ENCODE peak calls at places on chromosomes 3 and 15, in eight cellular contexts. V is cardiac fibroblast, U is ovary, E is ACHN, Q is esophagus squamous epithelium, D is ascending aorta, P is DND-41, K is heart left ventricle. O is an unnamed sample.

GRCh38 chr3:194030372-194030771 is 105.6 kb upstream of the HES1 start:
- DNase-seq in V (no peak), U (no peak), E (no peak), Q (no peak), D (no peak), P (no peak), K (no peak), O (no peak)

GRCh38 chr3:183537295-183537730 is 18.2 kb downstream of the KLHL6 start:
- DNase-seq in V (peak), U (peak), E (no peak), Q (no peak), D (peak), P (no peak), K (no peak), O (peak)

GRCh38 chr3:147705626-147706025 is 296.5 kb downstream of the ZIC1 start:
- DNase-seq in V (no peak), U (no peak), E (no peak), Q (no peak), D (no peak), P (no peak), K (no peak), O (peak)

GRCh38 chr3:114370537-114371174 is 76.8 kb downstream of the TIGIT start:
- DNase-seq in V (no peak), U (no peak), E (peak), Q (no peak), D (no peak), P (no peak), K (no peak), O (no peak)

GRCh38 chr3:97148891-97149290 is 334.5 kb downstream of the EPHA6 start:
- DNase-seq in V (no peak), U (no peak), E (no peak), Q (no peak), D (no peak), P (no peak), K (no peak), O (no peak)

GRCh38 chr3:64150527-64151238 is 74.6 kb downstream of the PRICKLE2 start:
- DNase-seq in V (peak), U (no peak), E (no peak), Q (no peak), D (peak), P (no peak), K (peak), O (no peak)

GRCh38 chr3:42263354-42264346 is 2.3 kb downstream of the CCK start:
- DNase-seq in V (no peak), U (no peak), E (no peak), Q (no peak), D (no peak), P (no peak), K (no peak), O (no peak)

GRCh38 chr3:114121996-114122709 is 56.7 kb downstream of the DRD3 start:
- DNase-seq in V (peak), U (no peak), E (no peak), Q (no peak), D (no peak), P (no peak), K (peak), O (no peak)

GRCh38 chr15:77186518-77187095 is 115.7 kb upstream of the TSPAN3 start:
- DNase-seq in V (peak), U (no peak), E (peak), Q (no peak), D (no peak), P (peak), K (no peak), O (peak)

GRCh38 chr15:95799286-95800187 is 531.0 kb upstream of the NR2F2 start:
- DNase-seq in V (peak), U (no peak), E (peak), Q (no peak), D (no peak), P (no peak), K (no peak), O (peak)

GRCh38 chr3:115469649-115470048 is 153.7 kb upstream of the GAP43 start:
- DNase-seq in V (no peak), U (no peak), E (no peak), Q (no peak), D (no peak), P (no peak), K (no peak), O (no peak)

GRCh38 chr15:25246641-25247417 is 192.0 kb downstream of the UBE3A start:
- DNase-seq in V (no peak), U (peak), E (no peak), Q (no peak), D (no peak), P (no peak), K (peak), O (no peak)

GRCh38 chr3:12308517-12308916 is 19.6 kb downstream of the PPARG start:
- DNase-seq in V (peak), U (no peak), E (peak), Q (no peak), D (no peak), P (no peak), K (no peak), O (peak)

GRCh38 chr3:81726132-81726531 is 35.3 kb downstream of the GBE1 start:
- DNase-seq in V (peak), U (no peak), E (no peak), Q (no peak), D (no peak), P (peak), K (no peak), O (no peak)

GRCh38 chr15:28873006-28873405 is 12.8 kb upstream of the APBA2 start:
- DNase-seq in V (no peak), U (no peak), E (no peak), Q (no peak), D (no peak), P (no peak), K (no peak), O (no peak)

GRCh38 chr3:59675495-59675894 is 625.7 kb upstream of the CFAP20DC start:
- DNase-seq in V (no peak), U (no peak), E (no peak), Q (no peak), D (no peak), P (no peak), K (no peak), O (no peak)

GRCh38 chr3:6262035-6262434 is 598.9 kb upstream of the GRM7 start:
- DNase-seq in V (no peak), U (no peak), E (no peak), Q (no peak), D (no peak), P (no peak), K (no peak), O (no peak)

GRCh38 chr3:38834110-38834509 is 18.1 kb upstream of the SCN10A start:
- DNase-seq in V (peak), U (no peak), E (peak), Q (no peak), D (no peak), P (no peak), K (peak), O (peak)

GRCh38 chr3:97882975-97883598 is 61.3 kb downstream of the CRYBG3 start:
- DNase-seq in V (peak), U (no peak), E (peak), Q (no peak), D (no peak), P (peak), K (no peak), O (peak)

GRCh38 chr3:123528130-123528529 is 56.7 kb downstream of the HACD2 start:
- DNase-seq in V (no peak), U (no peak), E (no peak), Q (no peak), D (no peak), P (no peak), K (no peak), O (no peak)

GRCh38 chr3:125061170-125061569 is 5.4 kb upstream of the HEG1 start:
- DNase-seq in V (peak), U (peak), E (no peak), Q (no peak), D (no peak), P (no peak), K (peak), O (no peak)